ENCODE peak calls at places on chromosomes 16 and 17, in six cellular contexts. One of them, this sample, is unnamed.

GRCh38 chr16:1620391-1620790 is 8.2 kb downstream of the CRAMP1 start:
- DNase-seq in cardiac fibroblast: no peak
- DNase-seq in stimulated activated CD4-positive, alpha-beta T cell treated with anti-CD3 and anti-CD28 coated beads, Interleukin-2, amount 100 ng/mL, for 24 hours: no peak
- DNase-seq in kidney glomerular epithelial cell: no peak
- DNase-seq in GM10248: peak; percentile 68
- DNase-seq in NCI-H146: no peak
- DNase-seq in this sample: no peak

GRCh38 chr16:69171325-69172095 is 15.5 kb upstream of the SNTB2 start:
- DNase-seq in cardiac fibroblast: peak; percentile 16
- DNase-seq in stimulated activated CD4-positive, alpha-beta T cell treated with anti-CD3 and anti-CD28 coated beads, Interleukin-2, amount 100 ng/mL, for 24 hours: no peak
- DNase-seq in kidney glomerular epithelial cell: peak; percentile 81
- DNase-seq in GM10248: no peak
- DNase-seq in NCI-H146: no peak
- DNase-seq in this sample: peak; percentile 88

GRCh38 chr17:17120716-17121115 is 78.5 kb downstream of the MPRIP start:
- DNase-seq in cardiac fibroblast: no peak
- DNase-seq in stimulated activated CD4-positive, alpha-beta T cell treated with anti-CD3 and anti-CD28 coated beads, Interleukin-2, amount 100 ng/mL, for 24 hours: no peak
- DNase-seq in kidney glomerular epithelial cell: no peak
- DNase-seq in GM10248: no peak
- DNase-seq in NCI-H146: no peak
- DNase-seq in this sample: no peak

GRCh38 chr17:59757043-59757824 is 49.8 kb downstream of the VMP1 start:
- DNase-seq in cardiac fibroblast: no peak
- DNase-seq in stimulated activated CD4-positive, alpha-beta T cell treated with anti-CD3 and anti-CD28 coated beads, Interleukin-2, amount 100 ng/mL, for 24 hours: no peak
- DNase-seq in kidney glomerular epithelial cell: no peak
- DNase-seq in GM10248: no peak
- DNase-seq in NCI-H146: no peak
- DNase-seq in this sample: no peak

GRCh38 chr17:1718362-1719165 is 5.9 kb upstream of the WDR81 start:
- DNase-seq in cardiac fibroblast: no peak
- DNase-seq in stimulated activated CD4-positive, alpha-beta T cell treated with anti-CD3 and anti-CD28 coated beads, Interleukin-2, amount 100 ng/mL, for 24 hours: no peak
- DNase-seq in kidney glomerular epithelial cell: no peak
- DNase-seq in GM10248: no peak
- DNase-seq in NCI-H146: no peak
- DNase-seq in this sample: no peak

GRCh38 chr16:85437161-85438052 is 175.7 kb upstream of the GSE1 start:
- DNase-seq in cardiac fibroblast: no peak
- DNase-seq in stimulated activated CD4-positive, alpha-beta T cell treated with anti-CD3 and anti-CD28 coated beads, Interleukin-2, amount 100 ng/mL, for 24 hours: no peak
- DNase-seq in kidney glomerular epithelial cell: no peak
- DNase-seq in GM10248: no peak
- DNase-seq in NCI-H146: peak; percentile 93
- DNase-seq in this sample: peak; percentile 52

GRCh38 chr16:77404823-77405222 is 30.0 kb downstream of the ADAMTS18 start:
- DNase-seq in cardiac fibroblast: no peak
- DNase-seq in stimulated activated CD4-positive, alpha-beta T cell treated with anti-CD3 and anti-CD28 coated beads, Interleukin-2, amount 100 ng/mL, for 24 hours: no peak
- DNase-seq in kidney glomerular epithelial cell: no peak
- DNase-seq in GM10248: no peak
- DNase-seq in NCI-H146: no peak
- DNase-seq in this sample: no peak

GRCh38 chr17:17134051-17134951 is 71.8 kb downstream of the PLD6 start:
- DNase-seq in cardiac fibroblast: no peak
- DNase-seq in stimulated activated CD4-positive, alpha-beta T cell treated with anti-CD3 and anti-CD28 coated beads, Interleukin-2, amount 100 ng/mL, for 24 hours: no peak
- DNase-seq in kidney glomerular epithelial cell: no peak
- DNase-seq in GM10248: no peak
- DNase-seq in NCI-H146: no peak
- DNase-seq in this sample: no peak

GRCh38 chr17:29524692-29525091 is 42.1 kb downstream of the ABHD15 start:
- DNase-seq in cardiac fibroblast: no peak
- DNase-seq in stimulated activated CD4-positive, alpha-beta T cell treated with anti-CD3 and anti-CD28 coated beads, Interleukin-2, amount 100 ng/mL, for 24 hours: no peak
- DNase-seq in kidney glomerular epithelial cell: no peak
- DNase-seq in GM10248: no peak
- DNase-seq in NCI-H146: no peak
- DNase-seq in this sample: no peak

GRCh38 chr17:50690887-50691549 is 16.7 kb downstream of the ANKRD40 start:
- DNase-seq in cardiac fibroblast: no peak
- DNase-seq in stimulated activated CD4-positive, alpha-beta T cell treated with anti-CD3 and anti-CD28 coated beads, Interleukin-2, amount 100 ng/mL, for 24 hours: no peak
- DNase-seq in kidney glomerular epithelial cell: no peak
- DNase-seq in GM10248: no peak
- DNase-seq in NCI-H146: no peak
- DNase-seq in this sample: no peak

GRCh38 chr16:77789646-77790370 is 1.4 kb downstream of the VAT1L start:
- DNase-seq in cardiac fibroblast: no peak
- DNase-seq in stimulated activated CD4-positive, alpha-beta T cell treated with anti-CD3 and anti-CD28 coated beads, Interleukin-2, amount 100 ng/mL, for 24 hours: no peak
- DNase-seq in kidney glomerular epithelial cell: no peak
- DNase-seq in GM10248: no peak
- DNase-seq in NCI-H146: no peak
- DNase-seq in this sample: no peak

GRCh38 chr17:30517786-30518185 is 40.6 kb downstream of the GOSR1 start:
- DNase-seq in cardiac fibroblast: peak; percentile 16
- DNase-seq in stimulated activated CD4-positive, alpha-beta T cell treated with anti-CD3 and anti-CD28 coated beads, Interleukin-2, amount 100 ng/mL, for 24 hours: no peak
- DNase-seq in kidney glomerular epithelial cell: no peak
- DNase-seq in GM10248: no peak
- DNase-seq in NCI-H146: no peak
- DNase-seq in this sample: peak; percentile 23

GRCh38 chr17:74442670-74443515 is 11.0 kb downstream of the GPRC5C start:
- DNase-seq in cardiac fibroblast: peak; percentile 31
- DNase-seq in stimulated activated CD4-positive, alpha-beta T cell treated with anti-CD3 and anti-CD28 coated beads, Interleukin-2, amount 100 ng/mL, for 24 hours: no peak
- DNase-seq in kidney glomerular epithelial cell: peak; percentile 21
- DNase-seq in GM10248: peak; percentile 80
- DNase-seq in NCI-H146: peak; percentile 26
- DNase-seq in this sample: no peak

GRCh38 chr16:31071861-31072260 is 2.2 kb downstream of the ZNF668 start:
- DNase-seq in cardiac fibroblast: peak; percentile 81
- DNase-seq in stimulated activated CD4-positive, alpha-beta T cell treated with anti-CD3 and anti-CD28 coated beads, Interleukin-2, amount 100 ng/mL, for 24 hours: no peak
- DNase-seq in kidney glomerular epithelial cell: peak; percentile 4
- DNase-seq in GM10248: no peak
- DNase-seq in NCI-H146: peak; percentile 32
- DNase-seq in this sample: peak; percentile 64

This sample was measured in amniotic epithelial cell.